ENCODE peak calls at places on chromosomes 3 and 15, in seven cellular contexts. I is OCI-LY7, A is HCT116, L is neural progenitor cell, S is GM23338, V is hepatocyte, O is MM.1S. C is an unnamed sample.

GRCh38 chr15:88179562-88179961 is 77.0 kb downstream of the NTRK3 start:
- DNase-seq in I (peak; percentile 53), A (no peak), L (no peak), S (no peak), V (no peak), O (peak; percentile 92), C (no peak)

GRCh38 chr3:126113733-126114132 is 29.8 kb upstream of the SLC41A3 start:
- DNase-seq in I (peak; percentile 18), A (no peak), L (peak; percentile 34), S (peak; percentile 58), V (no peak), O (no peak), C (no peak)

GRCh38 chr15:77869021-77869895 is 208.3 kb downstream of the TBC1D2B start:
- DNase-seq in I (no peak), A (no peak), L (no peak), S (no peak), V (no peak), O (no peak), C (peak; percentile 46)

GRCh38 chr3:122908251-122908650 is 113.4 kb downstream of the SLC49A4 start:
- DNase-seq in I (no peak), A (no peak), L (no peak), S (no peak), V (no peak), O (no peak), C (no peak)

GRCh38 chr15:68653795-68654194 is 75.0 kb downstream of the CORO2B start:
- DNase-seq in I (no peak), A (no peak), L (no peak), S (no peak), V (no peak), O (no peak), C (no peak)

GRCh38 chr3:32420138-32420981 is 28.7 kb downstream of the CMTM7 start:
- DNase-seq in I (peak; percentile 74), A (peak; percentile 97), L (peak; percentile 48), S (peak; percentile 73), V (peak; percentile 55), O (no peak), C (peak; percentile 99)

GRCh38 chr3:119418641-119419040 is 44.8 kb downstream of the TMEM39A start:
- DNase-seq in I (no peak), A (no peak), L (no peak), S (no peak), V (peak; percentile 42), O (no peak), C (no peak)

GRCh38 chr3:180416111-180416541 is 185.8 kb upstream of the TTC14 start:
- DNase-seq in I (no peak), A (no peak), L (no peak), S (no peak), V (no peak), O (no peak), C (peak; percentile 86)

GRCh38 chr3:164812042-164812441 is 266.3 kb downstream of the SI start:
- DNase-seq in I (no peak), A (no peak), L (no peak), S (no peak), V (no peak), O (no peak), C (no peak)

GRCh38 chr3:135239485-135239884 is 444.4 kb downstream of the EPHB1 start:
- DNase-seq in I (no peak), A (no peak), L (no peak), S (no peak), V (no peak), O (no peak), C (no peak)

GRCh38 chr3:34783881-34784280 is 855.4 kb upstream of the ARPP21 start:
- DNase-seq in I (no peak), A (no peak), L (no peak), S (no peak), V (no peak), O (no peak), C (no peak)

GRCh38 chr3:151276038-151277027 is 2.0 kb downstream of the P2RY14 start:
- DNase-seq in I (peak; percentile 8), A (no peak), L (no peak), S (no peak), V (no peak), O (no peak), C (no peak)

GRCh38 chr3:23712656-23713559 is 92.8 kb upstream of the UBE2E1 start:
- DNase-seq in I (no peak), A (no peak), L (peak; percentile 86), S (peak; percentile 95), V (peak; percentile 52), O (peak; percentile 52), C (peak; percentile 82)

GRCh38 chr3:112874725-112875124 is 28.1 kb upstream of the CD200R1L start:
- DNase-seq in I (no peak), A (no peak), L (no peak), S (no peak), V (no peak), O (no peak), C (no peak)

GRCh38 chr15:65303687-65304392 is 637 bp upstream of the RNU5B-1 start:
- DNase-seq in I (peak; percentile 44), A (peak; percentile 44), L (peak; percentile 81), S (peak; percentile 81), V (peak; percentile 71), O (no peak), C (peak; percentile 68)

GRCh38 chr3:127049390-127049789 is 66.5 kb downstream of the PLXNA1 start:
- DNase-seq in I (no peak), A (no peak), L (no peak), S (peak; percentile 52), V (no peak), O (no peak), C (peak; percentile 50)

GRCh38 chr15:39589815-39590644 is 9.2 kb downstream of the THBS1 start:
- DNase-seq in I (no peak), A (no peak), L (no peak), S (no peak), V (no peak), O (no peak), C (peak; percentile 3)

GRCh38 chr15:34366271-34367043 is 539 bp downstream of the LPCAT4 start:
- DNase-seq in I (peak; percentile 66), A (no peak), L (peak; percentile 81), S (peak; percentile 93), V (peak; percentile 85), O (peak; percentile 63), C (peak; percentile 84)

GRCh38 chr3:64930891-64931290 is 243.1 kb upstream of the ADAMTS9 start:
- DNase-seq in I (no peak), A (no peak), L (no peak), S (no peak), V (no peak), O (no peak), C (no peak)

GRCh38 chr15:73325191-73325980 is 43.4 kb downstream of the HCN4 start:
- DNase-seq in I (peak; percentile 8), A (no peak), L (no peak), S (peak; percentile 46), V (no peak), O (peak; percentile 22), C (no peak)

DNA sequence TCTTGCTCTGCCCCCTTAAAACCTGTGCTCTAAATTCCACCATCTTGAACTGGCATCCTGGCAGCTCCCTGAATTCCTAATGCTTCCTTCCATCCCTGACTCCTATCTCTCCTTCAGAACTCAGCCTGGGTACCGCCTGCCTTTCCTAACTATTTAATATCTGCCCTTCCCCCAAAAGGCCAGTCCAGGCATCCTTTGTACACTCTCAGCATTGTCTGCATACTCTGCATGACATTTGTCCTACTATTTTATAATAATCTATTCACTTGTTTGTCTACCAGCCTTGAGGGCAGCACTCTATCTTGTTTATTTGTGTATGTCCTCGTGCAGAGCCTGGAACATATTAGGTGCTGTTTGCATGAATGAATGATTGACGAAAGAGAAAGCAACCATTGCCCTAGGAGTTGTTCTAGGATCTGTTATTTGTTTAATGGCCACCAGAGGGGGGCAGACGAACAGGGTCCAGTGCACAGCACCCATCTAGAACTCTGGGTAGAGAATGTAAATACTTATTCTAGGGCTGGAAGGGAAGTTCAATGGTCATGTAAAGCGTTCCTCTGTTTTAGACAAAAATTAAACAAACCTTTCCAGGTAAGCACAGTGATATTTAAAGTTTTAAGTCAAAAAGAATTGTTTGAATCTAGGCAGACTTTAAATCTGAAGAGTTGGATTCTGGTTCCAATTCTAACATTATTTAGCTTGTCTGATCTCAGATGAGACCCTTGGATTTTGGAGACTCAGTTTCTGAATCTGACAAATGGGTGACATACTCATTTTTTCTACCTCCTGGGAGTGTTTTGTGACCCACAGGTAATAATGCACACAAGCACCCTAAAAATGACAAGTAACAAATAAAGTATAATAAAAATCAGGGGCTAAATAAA is 125.8 kb upstream of the GALNT15 start:
- DNase-seq in I (peak; percentile 62), A (peak; percentile 61), L (peak; percentile 67), S (peak; percentile 82), V (peak; percentile 84), O (peak; percentile 67), C (peak; percentile 83)
- TF ChIP-seq EZH2phosphoT487 in I (no peak), A (no peak), L (no peak), S (no peak), V (no peak), O (no peak), C (no peak)

DNA sequence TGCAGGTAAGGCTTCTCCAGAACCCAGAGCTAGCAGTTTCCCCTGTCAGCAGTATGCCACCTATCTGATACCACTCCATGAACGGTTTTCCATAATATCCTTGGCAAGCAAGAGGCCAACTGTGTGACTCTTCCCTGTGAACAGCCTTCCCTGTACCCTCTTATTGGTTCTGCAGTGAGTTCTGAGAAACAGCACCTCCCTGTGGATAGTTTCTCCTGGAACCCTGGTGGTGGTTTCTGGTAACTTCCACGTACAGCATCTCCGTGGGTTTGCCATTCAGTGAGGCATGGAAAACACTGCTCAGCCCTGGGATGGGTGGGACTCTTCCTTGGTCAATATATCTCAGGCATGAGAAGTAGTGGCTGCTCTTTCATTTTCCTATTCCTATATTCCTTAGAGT is 19.4 kb upstream of the SERPINI2 start:
- DNase-seq in I (peak; percentile 3), A (peak; percentile 36), L (peak; percentile 54), S (peak; percentile 80), V (peak; percentile 5), O (no peak), C (peak; percentile 30)
- TF ChIP-seq EZH2phosphoT487 in I (no peak), A (no peak), L (no peak), S (no peak), V (no peak), O (no peak), C (no peak)

GRCh38 chr15:79505956-79506355 is 73.8 kb downstream of the MINAR1 start:
- DNase-seq in I (no peak), A (no peak), L (no peak), S (peak; percentile 27), V (no peak), O (no peak), C (no peak)
- TF ChIP-seq EZH2phosphoT487 in I (no peak), A (no peak), L (no peak), S (no peak), V (no peak), O (no peak), C (no peak)

DNA sequence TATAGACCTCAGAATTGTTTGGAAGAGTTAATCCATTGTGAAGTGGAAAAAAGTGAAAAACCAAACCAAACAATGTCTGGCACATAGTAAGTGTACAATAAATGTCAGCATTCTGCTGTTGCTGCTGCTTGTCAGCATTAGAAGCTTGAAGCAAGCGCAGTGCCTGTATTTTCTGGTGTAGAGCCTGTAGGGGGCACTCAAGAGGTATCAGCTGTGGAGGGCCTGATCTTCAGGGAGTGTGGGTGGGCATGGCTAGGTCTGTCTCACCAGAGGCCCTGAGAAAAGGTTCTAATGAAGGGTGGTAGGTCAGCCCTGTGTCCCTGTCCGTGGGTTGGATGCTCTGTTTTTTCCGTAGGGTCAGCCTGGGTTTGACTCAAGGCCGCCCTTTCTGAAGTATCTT is 3.6 kb downstream of the ADAMTSL3 start:
- DNase-seq in I (no peak), A (peak; percentile 6), L (peak; percentile 48), S (peak; percentile 74), V (no peak), O (no peak), C (peak; percentile 35)
- TF ChIP-seq EZH2phosphoT487 in I (no peak), A (no peak), L (no peak), S (no peak), V (no peak), O (no peak), C (no peak)